ENCODE peak calls at places on chromosomes 16 and 17, in six cellular contexts. One of them, this sample, is unnamed.

GRCh38 chr17:49361902-49362722 is at the start of gene ZNF652:
- DNase-seq in activated T-helper 1 cell treated with Interleukin-2 at 50 U/mL for 16 hours: peak; percentile 98
- DNase-seq in ascending aorta: peak; percentile 69
- DNase-seq in dorsolateral prefrontal cortex: peak; percentile 89
- DNase-seq in left ventricle myocardium inferior: peak; percentile 93
- DNase-seq in anterior cingulate cortex: peak; percentile 91
- DNase-seq in this sample: peak; percentile 85

GRCh38 chr16:73032548-73033270 is 15.2 kb downstream of the ZFHX3 start:
- DNase-seq in activated T-helper 1 cell treated with Interleukin-2 at 50 U/mL for 16 hours: no peak
- DNase-seq in ascending aorta: no peak
- DNase-seq in dorsolateral prefrontal cortex: no peak
- DNase-seq in left ventricle myocardium inferior: no peak
- DNase-seq in anterior cingulate cortex: no peak
- DNase-seq in this sample: no peak

GRCh38 chr17:17141860-17142552 is 64.1 kb downstream of the PLD6 start:
- DNase-seq in activated T-helper 1 cell treated with Interleukin-2 at 50 U/mL for 16 hours: peak; percentile 22
- DNase-seq in ascending aorta: no peak
- DNase-seq in dorsolateral prefrontal cortex: peak; percentile 74
- DNase-seq in left ventricle myocardium inferior: peak; percentile 38
- DNase-seq in anterior cingulate cortex: peak; percentile 66
- DNase-seq in this sample: peak; percentile 87

GRCh38 chr16:82767808-82768207 is 141.0 kb downstream of the CDH13 start:
- DNase-seq in activated T-helper 1 cell treated with Interleukin-2 at 50 U/mL for 16 hours: no peak
- DNase-seq in ascending aorta: no peak
- DNase-seq in dorsolateral prefrontal cortex: no peak
- DNase-seq in left ventricle myocardium inferior: no peak
- DNase-seq in anterior cingulate cortex: no peak
- DNase-seq in this sample: no peak

GRCh38 chr17:80964231-80964856 is 27.3 kb upstream of the CHMP6 start:
- DNase-seq in activated T-helper 1 cell treated with Interleukin-2 at 50 U/mL for 16 hours: no peak
- DNase-seq in ascending aorta: no peak
- DNase-seq in dorsolateral prefrontal cortex: no peak
- DNase-seq in left ventricle myocardium inferior: no peak
- DNase-seq in anterior cingulate cortex: no peak
- DNase-seq in this sample: no peak

GRCh38 chr17:6361733-6362132 is 73.2 kb downstream of the AIPL1 start:
- DNase-seq in activated T-helper 1 cell treated with Interleukin-2 at 50 U/mL for 16 hours: no peak
- DNase-seq in ascending aorta: no peak
- DNase-seq in dorsolateral prefrontal cortex: no peak
- DNase-seq in left ventricle myocardium inferior: no peak
- DNase-seq in anterior cingulate cortex: no peak
- DNase-seq in this sample: no peak

GRCh38 chr16:75063549-75064082 is 53.0 kb downstream of the LDHD start:
- DNase-seq in activated T-helper 1 cell treated with Interleukin-2 at 50 U/mL for 16 hours: no peak
- DNase-seq in ascending aorta: no peak
- DNase-seq in dorsolateral prefrontal cortex: no peak
- DNase-seq in left ventricle myocardium inferior: no peak
- DNase-seq in anterior cingulate cortex: no peak
- DNase-seq in this sample: no peak

GRCh38 chr16:9225527-9226316 is 134.3 kb downstream of the HAPSTR1 start:
- DNase-seq in activated T-helper 1 cell treated with Interleukin-2 at 50 U/mL for 16 hours: no peak
- DNase-seq in ascending aorta: no peak
- DNase-seq in dorsolateral prefrontal cortex: no peak
- DNase-seq in left ventricle myocardium inferior: no peak
- DNase-seq in anterior cingulate cortex: no peak
- DNase-seq in this sample: no peak

GRCh38 chr17:30219833-30220232 is 15.7 kb downstream of the SLC6A4 start:
- DNase-seq in activated T-helper 1 cell treated with Interleukin-2 at 50 U/mL for 16 hours: no peak
- DNase-seq in ascending aorta: no peak
- DNase-seq in dorsolateral prefrontal cortex: no peak
- DNase-seq in left ventricle myocardium inferior: no peak
- DNase-seq in anterior cingulate cortex: no peak
- DNase-seq in this sample: no peak

GRCh38 chr17:68461122-68461539 is 3.8 kb upstream of the WIPI1 start:
- DNase-seq in activated T-helper 1 cell treated with Interleukin-2 at 50 U/mL for 16 hours: no peak
- DNase-seq in ascending aorta: no peak
- DNase-seq in dorsolateral prefrontal cortex: no peak
- DNase-seq in left ventricle myocardium inferior: no peak
- DNase-seq in anterior cingulate cortex: no peak
- DNase-seq in this sample: peak; percentile 30

GRCh38 chr16:87930456-87930855 is 5.9 kb downstream of the CA5A start:
- DNase-seq in activated T-helper 1 cell treated with Interleukin-2 at 50 U/mL for 16 hours: no peak
- DNase-seq in ascending aorta: no peak
- DNase-seq in dorsolateral prefrontal cortex: no peak
- DNase-seq in left ventricle myocardium inferior: no peak
- DNase-seq in anterior cingulate cortex: no peak
- DNase-seq in this sample: no peak

GRCh38 chr16:4233431-4233830 is 8.4 kb downstream of the SRL start:
- DNase-seq in activated T-helper 1 cell treated with Interleukin-2 at 50 U/mL for 16 hours: no peak
- DNase-seq in ascending aorta: no peak
- DNase-seq in dorsolateral prefrontal cortex: no peak
- DNase-seq in left ventricle myocardium inferior: no peak
- DNase-seq in anterior cingulate cortex: no peak
- DNase-seq in this sample: no peak

GRCh38 chr16:50667497-50668367 is 13.4 kb downstream of the SNX20 start:
- DNase-seq in activated T-helper 1 cell treated with Interleukin-2 at 50 U/mL for 16 hours: no peak
- DNase-seq in ascending aorta: no peak
- DNase-seq in dorsolateral prefrontal cortex: no peak
- DNase-seq in left ventricle myocardium inferior: no peak
- DNase-seq in anterior cingulate cortex: no peak
- DNase-seq in this sample: no peak

GRCh38 chr17:57895382-57896060 is 45.7 kb upstream of the MRPS23 start:
- DNase-seq in activated T-helper 1 cell treated with Interleukin-2 at 50 U/mL for 16 hours: no peak
- DNase-seq in ascending aorta: no peak
- DNase-seq in dorsolateral prefrontal cortex: no peak
- DNase-seq in left ventricle myocardium inferior: peak; percentile 72
- DNase-seq in anterior cingulate cortex: no peak
- DNase-seq in this sample: no peak

GRCh38 chr16:55370762-55371482 is 46.9 kb downstream of the IRX6 start:
- DNase-seq in activated T-helper 1 cell treated with Interleukin-2 at 50 U/mL for 16 hours: no peak
- DNase-seq in ascending aorta: no peak
- DNase-seq in dorsolateral prefrontal cortex: peak; percentile 81
- DNase-seq in left ventricle myocardium inferior: peak; percentile 75
- DNase-seq in anterior cingulate cortex: peak; percentile 73
- DNase-seq in this sample: peak; percentile 59

GRCh38 chr17:27577124-27577761 is 53.7 kb upstream of the LGALS9 start:
- DNase-seq in activated T-helper 1 cell treated with Interleukin-2 at 50 U/mL for 16 hours: no peak
- DNase-seq in ascending aorta: no peak
- DNase-seq in dorsolateral prefrontal cortex: peak; percentile 59
- DNase-seq in left ventricle myocardium inferior: no peak
- DNase-seq in anterior cingulate cortex: peak; percentile 61
- DNase-seq in this sample: peak; percentile 43

GRCh38 chr17:80849119-80849518 is 142.5 kb upstream of the CHMP6 start:
- DNase-seq in activated T-helper 1 cell treated with Interleukin-2 at 50 U/mL for 16 hours: no peak
- DNase-seq in ascending aorta: no peak
- DNase-seq in dorsolateral prefrontal cortex: no peak
- DNase-seq in left ventricle myocardium inferior: no peak
- DNase-seq in anterior cingulate cortex: no peak
- DNase-seq in this sample: no peak

GRCh38 chr17:48723555-48724239 is 712 bp downstream of the PRAC2 start:
- DNase-seq in activated T-helper 1 cell treated with Interleukin-2 at 50 U/mL for 16 hours: no peak
- DNase-seq in ascending aorta: no peak
- DNase-seq in dorsolateral prefrontal cortex: no peak
- DNase-seq in left ventricle myocardium inferior: no peak
- DNase-seq in anterior cingulate cortex: no peak
- DNase-seq in this sample: no peak

GRCh38 chr17:59746849-59747445 is 39.5 kb downstream of the VMP1 start:
- DNase-seq in activated T-helper 1 cell treated with Interleukin-2 at 50 U/mL for 16 hours: no peak
- DNase-seq in ascending aorta: no peak
- DNase-seq in dorsolateral prefrontal cortex: no peak
- DNase-seq in left ventricle myocardium inferior: no peak
- DNase-seq in anterior cingulate cortex: no peak
- DNase-seq in this sample: peak; percentile 69

GRCh38 chr17:66791337-66791736 is 43.6 kb upstream of the CACNG5 start:
- DNase-seq in activated T-helper 1 cell treated with Interleukin-2 at 50 U/mL for 16 hours: no peak
- DNase-seq in ascending aorta: no peak
- DNase-seq in dorsolateral prefrontal cortex: peak; percentile 47
- DNase-seq in left ventricle myocardium inferior: no peak
- DNase-seq in anterior cingulate cortex: peak; percentile 25
- DNase-seq in this sample: no peak

GRCh38 chr16:56789360-56789759 is 59.4 kb downstream of the NUP93 start:
- DNase-seq in activated T-helper 1 cell treated with Interleukin-2 at 50 U/mL for 16 hours: no peak
- DNase-seq in ascending aorta: no peak
- DNase-seq in dorsolateral prefrontal cortex: peak; percentile 66
- DNase-seq in left ventricle myocardium inferior: no peak
- DNase-seq in anterior cingulate cortex: no peak
- DNase-seq in this sample: peak; percentile 68